ENCODE peak calls at places on chromosomes 3 and 15, in six cellular contexts. Z, P, U, J, V and E are unnamed samples.

GRCh38 chr3:51434746-51435323 is 43.8 kb downstream of the RBM15B start:
- DNase-seq in P (peak; percentile 64), J (no peak), V (peak; percentile 52), Z (peak; percentile 31), U (no peak), E (no peak)

GRCh38 chr15:92092391-92092790 is 238.9 kb downstream of the SLCO3A1 start:
- DNase-seq in V (no peak), Z (no peak), U (no peak), J (no peak), P (no peak), E (no peak)

GRCh38 chr3:43638594-43639447 is 17.0 kb upstream of the ANO10 start:
- DNase-seq in J (no peak), P (peak; percentile 71), V (no peak), U (no peak), Z (no peak), E (peak; percentile 60)

GRCh38 chr15:57910672-57911071 is 154.8 kb downstream of the ALDH1A2 start:
- DNase-seq in J (no peak), Z (no peak), U (no peak), V (no peak), P (no peak), E (no peak)

GRCh38 chr3:169627073-169627472 is 36.4 kb downstream of the MECOM start:
- DNase-seq in P (no peak), U (no peak), J (no peak), Z (no peak), V (no peak), E (no peak)

GRCh38 chr3:4939276-4939675 is 40.0 kb upstream of the BHLHE40 start:
- DNase-seq in J (no peak), Z (no peak), P (no peak), V (no peak), U (no peak), E (no peak)

GRCh38 chr15:92745845-92746271 is 90.3 kb upstream of the FAM174B start:
- DNase-seq in V (no peak), Z (no peak), U (no peak), P (no peak), J (no peak), E (no peak)

GRCh38 chr3:110656394-110656793 is 415.2 kb upstream of the NECTIN3 start:
- DNase-seq in V (no peak), Z (no peak), P (no peak), J (no peak), U (no peak), E (no peak)

GRCh38 chr3:67646586-67647234 is 7.7 kb downstream of the SUCLG2 start:
- DNase-seq in P (no peak), Z (peak; percentile 57), U (no peak), V (no peak), J (no peak), E (no peak)

GRCh38 chr3:54159917-54160316 is 37.6 kb downstream of the CACNA2D3 start:
- DNase-seq in P (no peak), V (no peak), J (no peak), Z (no peak), U (no peak), E (no peak)

GRCh38 chr15:101723161-101723873 is 956 bp downstream of the TARS3 start:
- DNase-seq in V (peak; percentile 22), U (no peak), P (peak; percentile 35), J (no peak), Z (peak; percentile 6), E (no peak)

GRCh38 chr15:64651573-64652260 is 123.7 kb downstream of the RBPMS2 start:
- DNase-seq in J (no peak), P (no peak), V (no peak), U (no peak), Z (no peak), E (no peak)

GRCh38 chr3:143973352-143974021 is 1.9 kb downstream of the DIPK2A start:
- DNase-seq in Z (peak; percentile 14), V (no peak), U (no peak), J (no peak), P (no peak), E (no peak)

GRCh38 chr3:150887031-150887430 is 18.2 kb downstream of the MINDY4B start:
- DNase-seq in V (no peak), J (no peak), Z (no peak), P (no peak), U (no peak), E (no peak)

GRCh38 chr3:48372862-48373435 is 930 bp downstream of the FBXW12 start:
- DNase-seq in U (no peak), P (no peak), J (no peak), V (peak; percentile 30), Z (no peak), E (no peak)
- H3K27ac ChIP-seq in U (no peak overlapping the region), P (no peak overlapping the region), J (no peak overlapping the region), V (peak overlapping the region; percentile 67), Z (no peak overlapping the region), E (no peak overlapping the region)

GRCh38 chr3:101687142-101687931 is 819 bp upstream of the RPL24 start:
- DNase-seq in Z (no peak), P (peak; percentile 23), J (no peak), V (no peak), U (no peak), E (no peak)
- H3K4me3 ChIP-seq in Z (peak overlapping the region; percentile 98), P (peak overlapping the region; percentile 26), J (peak overlapping the region; percentile 25), V (peak overlapping the region; percentile 80), U (peak overlapping the region; percentile 64), E (peak overlapping the region; percentile 81)

GRCh38 chr15:35630570-35630969 is 84.6 kb upstream of the DPH6 start:
- DNase-seq in P (no peak), U (no peak), Z (no peak), J (no peak), V (no peak), E (no peak)
- H3K27ac ChIP-seq in P (no peak overlapping the region), U (no peak overlapping the region), Z (no peak overlapping the region), J (no peak overlapping the region), V (no peak overlapping the region), E (no peak overlapping the region)

GRCh38 chr15:66655997-66656396 is 46.0 kb upstream of the SMAD6 start:
- DNase-seq in V (no peak), P (no peak), Z (no peak), U (no peak), J (no peak), E (no peak)
- H3K4me3 ChIP-seq in V (no peak overlapping the region), P (no peak overlapping the region), Z (no peak overlapping the region), U (no peak overlapping the region), J (no peak overlapping the region), E (peak overlapping the region; percentile 45)

GRCh38 chr15:45234562-45235235 is 17.3 kb upstream of the SLC28A2 start:
- DNase-seq in P (no peak), J (no peak), U (no peak), Z (no peak), V (no peak), E (no peak)

GRCh38 chr15:45231061-45231576 is 20.9 kb upstream of the SLC28A2 start:
- DNase-seq in U (no peak), V (no peak), P (no peak), Z (no peak), J (no peak), E (no peak)

GRCh38 chr15:45230246-45230965 is 21.6 kb upstream of the SLC28A2 start:
- DNase-seq in J (no peak), P (no peak), V (no peak), Z (no peak), U (no peak), E (no peak)

GRCh38 chr15:45228931-45229330 is 23.1 kb upstream of the SLC28A2 start:
- DNase-seq in U (no peak), J (no peak), V (no peak), P (no peak), Z (no peak), E (no peak)

DNA sequence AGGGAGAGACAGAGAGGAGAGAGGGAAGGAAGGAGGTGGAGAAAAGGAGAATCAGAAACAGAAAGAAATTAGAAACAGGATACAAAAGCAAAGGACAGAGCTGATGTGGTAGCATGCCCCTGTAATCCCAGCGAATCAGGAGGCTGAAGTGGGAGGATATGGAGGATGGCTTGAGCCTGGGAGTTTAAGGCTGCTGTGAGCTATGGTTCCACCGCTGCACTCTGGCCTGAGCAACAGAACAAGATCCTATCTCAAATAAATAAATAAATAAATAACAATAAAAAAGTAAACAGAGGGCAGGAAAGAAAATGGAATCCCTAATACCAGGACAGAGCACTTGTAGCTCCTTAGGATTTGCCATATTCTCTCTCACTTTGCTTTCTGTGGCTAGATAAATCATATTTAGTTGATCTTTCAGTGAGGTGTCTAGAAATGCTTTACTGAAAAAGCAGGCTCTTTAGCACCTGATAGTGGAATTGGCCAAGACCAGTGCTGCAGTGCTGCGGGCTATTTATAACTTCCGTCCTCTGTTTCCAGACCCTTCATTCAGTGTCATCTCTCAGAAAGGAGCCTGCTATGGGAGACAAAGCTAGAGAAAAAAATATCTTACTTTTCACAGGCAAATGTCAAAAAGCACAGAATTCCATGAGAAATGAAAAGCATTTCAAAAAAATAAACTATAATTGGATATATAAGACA is 20.0 kb upstream of the SLC28A2 start:
- DNase-seq in U (no peak), P (no peak), J (no peak), V (peak; percentile 21), Z (no peak), E (no peak)
- H3K27ac ChIP-seq in U (no peak overlapping the region), P (no peak overlapping the region), J (no peak overlapping the region), V (no peak overlapping the region), Z (no peak overlapping the region), E (no peak overlapping the region)

GRCh38 chr15:90090226-90090848 is 11.9 kb downstream of the IDH2 start:
- DNase-seq in J (no peak), U (no peak), P (no peak), V (no peak), Z (no peak), E (no peak)
- H3K4me3 ChIP-seq in J (no peak overlapping the region), U (no peak overlapping the region), P (no peak overlapping the region), V (no peak overlapping the region), Z (no peak overlapping the region), E (no peak overlapping the region)

DNA sequence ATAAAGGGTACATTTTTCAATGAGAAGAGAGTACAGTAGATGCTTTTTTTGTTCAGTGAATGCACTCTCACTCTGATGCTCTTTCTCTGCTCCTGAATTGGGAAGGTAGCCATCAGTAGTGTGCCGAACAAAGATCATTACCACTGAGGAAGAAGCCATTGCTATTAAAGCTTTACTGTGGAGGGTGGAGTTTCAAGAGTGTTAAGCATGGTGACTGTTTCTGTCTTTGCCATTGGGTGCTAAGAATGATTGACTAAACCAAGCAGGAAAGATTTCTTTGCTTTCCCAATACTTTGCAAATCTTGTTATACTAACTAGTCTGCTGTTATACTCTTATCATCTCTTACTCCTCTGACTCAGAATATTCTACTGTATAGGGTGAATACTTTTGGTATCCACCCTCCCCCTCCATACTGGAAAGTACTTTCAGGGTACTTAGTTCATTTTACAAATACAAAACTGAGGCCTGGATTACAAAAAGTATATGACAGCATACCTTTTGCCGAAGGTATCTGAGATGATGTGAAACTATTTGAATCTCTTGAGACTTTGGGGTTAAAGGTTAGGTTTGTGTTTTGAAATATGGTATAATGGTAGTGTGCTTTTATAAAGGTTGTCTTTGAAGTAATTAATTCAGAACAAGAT is 1.7 kb downstream of the RAB11A start:
- DNase-seq in P (peak; percentile 2), U (no peak), Z (peak; percentile 52), V (peak; percentile 38), J (no peak), E (no peak)
- H3K27ac ChIP-seq in P (peak overlapping the region; percentile 85), U (peak overlapping the region; percentile 99), Z (peak overlapping the region; percentile 80), V (peak overlapping the region; percentile 93), J (no peak overlapping the region), E (peak overlapping the region; percentile 91)

DNA sequence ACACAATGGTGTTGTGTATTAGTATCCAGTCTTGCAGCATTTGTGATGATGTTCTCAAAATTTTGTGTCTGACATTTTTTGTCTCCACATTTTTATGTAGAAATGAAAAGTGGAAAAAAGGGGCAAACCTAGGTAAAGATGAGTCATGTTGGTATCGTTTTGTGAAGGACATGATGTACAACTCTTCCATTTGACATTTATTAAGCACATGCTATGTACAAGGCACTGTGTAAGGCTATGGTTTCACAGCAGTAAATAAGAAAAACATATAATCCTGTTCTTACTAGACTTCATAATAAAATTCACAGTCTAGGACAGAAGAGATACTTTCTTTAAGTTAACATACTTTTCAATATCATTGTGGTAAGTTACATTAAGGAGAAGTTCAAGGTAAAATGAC is 143.5 kb upstream of the CNTN4 start:
- DNase-seq in P (no peak), J (no peak), V (no peak), Z (no peak), U (no peak), E (no peak)
- H3K4me3 ChIP-seq in P (no peak overlapping the region), J (no peak overlapping the region), V (no peak overlapping the region), Z (no peak overlapping the region), U (no peak overlapping the region), E (no peak overlapping the region)